ENCODE peak calls at places on chromosome 3, in nine cellular contexts. Q is right lobe of liver; M is mesendoderm; D is OCI-LY7; X is HCT116; F is kidney; L is RWPE1; W is CD4-positive, alpha-beta memory T cell; I is IMR-90. K is an unnamed sample.

GRCh38 chr3:156691920-156692319 is 17.5 kb downstream of the TIPARP start:
- DNase-seq in Q (no peak), M (no peak), D (no peak), X (no peak), F (no peak), L (no peak), W (no peak), I (peak; percentile 89), K (no peak)

GRCh38 chr3:194760740-194761139 is 75.1 kb downstream of the FAM43A start:
- DNase-seq in Q (no peak), M (no peak), D (no peak), X (no peak), F (no peak), L (no peak), W (no peak), I (no peak), K (no peak)

GRCh38 chr3:177144922-177145321 is 52.4 kb downstream of the TBL1XR1 start:
- DNase-seq in Q (no peak), M (no peak), D (peak; percentile 52), X (no peak), F (no peak), L (peak; percentile 13), W (peak; percentile 60), I (no peak), K (peak; percentile 36)

GRCh38 chr3:22981176-22981575 is 222.0 kb upstream of the UBE2E2 start:
- DNase-seq in Q (no peak), M (no peak), D (no peak), X (no peak), F (no peak), L (no peak), W (no peak), I (no peak), K (no peak)

GRCh38 chr3:143283432-143284128 is 164.0 kb downstream of the CHST2 start:
- DNase-seq in Q (no peak), M (no peak), D (no peak), X (peak; percentile 21), F (no peak), L (peak; percentile 56), W (no peak), I (no peak), K (no peak)

GRCh38 chr3:41418961-41419691 is 219.8 kb downstream of the CTNNB1 start:
- DNase-seq in Q (no peak), M (peak; percentile 65), D (no peak), X (peak; percentile 27), F (no peak), L (no peak), W (no peak), I (peak; percentile 45), K (no peak)

GRCh38 chr3:194884649-194885315 is 199.1 kb downstream of the FAM43A start:
- DNase-seq in Q (no peak), M (no peak), D (no peak), X (no peak), F (no peak), L (no peak), W (no peak), I (no peak), K (no peak)

GRCh38 chr3:171977426-171977825 is 62.0 kb upstream of the FNDC3B start:
- DNase-seq in Q (no peak), M (no peak), D (no peak), X (no peak), F (no peak), L (no peak), W (no peak), I (no peak), K (no peak)

GRCh38 chr3:163916596-163917560 is 1161.4 kb downstream of the SI start:
- DNase-seq in Q (no peak), M (peak; percentile 35), D (peak; percentile 33), X (peak; percentile 26), F (no peak), L (no peak), W (no peak), I (no peak), K (no peak)

GRCh38 chr3:58824285-58824684 is 157.7 kb upstream of the FAM3D start:
- DNase-seq in Q (peak; percentile 40), M (peak; percentile 71), D (peak; percentile 18), X (peak; percentile 42), F (peak; percentile 35), L (peak; percentile 32), W (no peak), I (peak; percentile 73), K (no peak)

GRCh38 chr3:57530071-57530608 is 14.0 kb downstream of the DNAH12 start:
- DNase-seq in Q (no peak), M (no peak), D (no peak), X (no peak), F (no peak), L (no peak), W (no peak), I (no peak), K (no peak)

GRCh38 chr3:117510396-117510795 is 800.8 kb downstream of the TUSC7 start:
- DNase-seq in Q (no peak), M (no peak), D (no peak), X (no peak), F (no peak), L (peak; percentile 4), W (no peak), I (peak; percentile 59), K (no peak)

DNA sequence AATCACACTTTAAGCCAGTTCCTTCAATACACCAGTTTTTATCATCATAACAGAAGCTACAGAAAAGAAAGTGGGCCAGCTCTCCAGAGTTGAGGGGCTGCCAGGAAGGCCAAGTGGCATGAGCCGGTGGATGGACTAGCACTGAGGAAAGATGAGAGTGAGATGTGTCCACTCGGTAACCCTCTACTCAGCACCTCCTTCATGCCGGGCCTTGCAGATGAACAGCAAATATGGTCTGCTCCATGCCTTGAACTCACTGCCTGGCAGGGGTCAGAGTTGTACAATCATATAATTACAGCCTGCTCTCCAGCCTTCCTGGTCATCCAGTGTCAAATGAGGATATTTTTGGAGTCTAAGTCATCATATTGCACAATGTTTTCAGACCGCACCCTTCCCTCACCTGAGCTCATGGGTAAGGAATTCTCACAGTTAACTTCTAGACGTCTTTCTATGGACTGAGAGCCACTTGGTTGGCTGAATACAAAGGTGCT is 4.9 kb downstream of the MGLL start:
- DNase-seq in Q (peak; percentile 40), M (peak; percentile 85), D (no peak), X (peak; percentile 78), F (no peak), L (peak; percentile 91), W (no peak), I (peak; percentile 84), K (peak; percentile 85)
- H3K27ac ChIP-seq in Q (peak overlapping the region; percentile 39), M (no peak overlapping the region), D (no peak overlapping the region), X (peak overlapping the region; percentile 12), F (peak overlapping the region; percentile 53), L (peak overlapping the region; percentile 91), W (no peak overlapping the region), I (peak overlapping the region; percentile 2), K (peak overlapping the region; percentile 91)

GRCh38 chr3:43288366-43288765 is 2.0 kb downstream of the SNRK start:
- DNase-seq in Q (no peak), M (no peak), D (peak; percentile 51), X (no peak), F (no peak), L (peak; percentile 13), W (peak; percentile 41), I (peak; percentile 59), K (no peak)
- H3K27ac ChIP-seq in Q (peak overlapping the region; percentile 78), M (no peak overlapping the region), D (peak overlapping the region; percentile 26), X (no peak overlapping the region), F (no peak overlapping the region), L (no peak overlapping the region), W (peak overlapping the region; percentile 78), I (no peak overlapping the region), K (peak overlapping the region; percentile 73)

DNA sequence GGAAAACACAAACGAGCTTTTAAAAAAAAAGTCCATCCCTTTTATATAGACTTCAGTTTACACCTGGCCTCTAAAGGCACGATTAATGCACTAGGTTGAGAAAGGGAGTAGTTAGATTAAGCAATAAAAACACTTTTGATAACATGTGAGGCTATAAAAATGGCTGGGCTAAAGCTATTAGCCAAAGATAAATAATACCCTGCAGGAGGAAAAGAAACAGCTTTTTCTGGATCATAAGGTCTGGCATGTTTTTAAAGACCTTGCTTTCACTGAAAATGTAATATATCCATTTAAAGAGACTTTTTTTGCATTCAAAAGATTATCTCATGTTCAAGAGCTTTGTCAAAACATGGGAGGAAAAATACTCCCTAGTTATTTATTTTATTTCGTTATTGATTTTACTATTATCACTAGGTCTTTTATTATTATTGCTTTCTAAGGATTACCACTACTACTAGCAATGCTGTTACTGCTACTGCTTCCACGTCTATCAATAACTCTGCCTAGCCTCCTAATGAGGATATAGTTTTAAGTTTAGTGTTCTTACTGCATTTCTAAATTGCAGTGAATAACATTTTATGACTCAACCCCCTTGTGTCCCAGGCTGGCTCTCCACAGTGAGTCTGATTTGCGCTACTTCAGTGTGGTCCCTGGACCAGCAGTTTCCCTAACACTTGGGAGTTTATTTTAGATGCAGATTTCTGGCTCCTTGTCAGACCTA is 93.4 kb downstream of the THRB start:
- DNase-seq in Q (no peak), M (no peak), D (no peak), X (no peak), F (no peak), L (no peak), W (no peak), I (no peak), K (no peak)
- H3K27ac ChIP-seq in Q (no peak overlapping the region), M (no peak overlapping the region), D (no peak overlapping the region), X (no peak overlapping the region), F (no peak overlapping the region), L (no peak overlapping the region), W (no peak overlapping the region), I (no peak overlapping the region), K (no peak overlapping the region)

GRCh38 chr3:32436816-32437189 is 45.1 kb downstream of the CMTM7 start:
- DNase-seq in Q (no peak), M (no peak), D (peak; percentile 75), X (no peak), F (no peak), L (no peak), W (no peak), I (no peak), K (no peak)

GRCh38 chr3:32435911-32436815 is 44.5 kb downstream of the CMTM7 start:
- DNase-seq in Q (no peak), M (no peak), D (peak; percentile 57), X (no peak), F (no peak), L (no peak), W (no peak), I (no peak), K (no peak)

GRCh38 chr3:32437898-32438297 is 46.2 kb downstream of the CMTM7 start:
- DNase-seq in Q (no peak), M (no peak), D (peak; percentile 44), X (no peak), F (no peak), L (no peak), W (no peak), I (no peak), K (no peak)

GRCh38 chr3:32440481-32441350 is 49.1 kb downstream of the CMTM7 start:
- DNase-seq in Q (no peak), M (no peak), D (peak; percentile 59), X (no peak), F (no peak), L (peak; percentile 46), W (no peak), I (no peak), K (peak; percentile 62)

DNA sequence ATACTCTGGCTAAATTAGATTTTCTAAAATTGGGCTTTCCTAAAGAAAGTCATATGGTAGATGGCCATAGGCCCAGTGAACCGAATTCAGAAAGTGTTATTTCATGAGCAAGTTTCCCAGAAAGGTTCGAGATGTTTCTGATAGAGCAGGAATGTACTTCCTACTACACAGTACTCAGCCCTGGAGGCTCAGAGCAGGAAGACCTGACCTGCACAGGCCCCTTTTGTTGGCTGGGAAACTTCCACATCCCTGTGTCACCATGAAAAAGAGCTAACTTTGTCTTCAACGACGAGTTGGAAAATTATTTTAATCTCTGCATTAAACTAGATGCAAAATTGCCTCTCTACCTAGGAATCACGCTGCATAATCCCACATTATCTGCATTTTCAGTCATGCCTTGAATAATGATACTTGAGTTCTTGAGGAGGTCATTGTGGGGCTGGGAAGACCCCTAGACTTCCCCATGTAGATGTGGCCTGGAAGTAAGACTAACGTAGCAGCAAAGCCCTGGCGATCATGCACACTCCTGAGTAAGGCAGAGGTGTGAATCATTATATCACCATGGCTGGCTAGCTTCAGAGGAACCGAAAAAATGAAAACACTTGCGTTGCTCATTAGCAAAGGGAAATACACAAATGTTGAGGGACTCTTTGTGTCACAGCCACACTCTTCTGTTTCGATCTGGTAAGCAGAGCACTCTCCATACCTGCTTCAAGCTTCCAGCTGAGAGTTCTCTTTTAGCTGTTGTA is 47.1 kb downstream of the CMTM7 start:
- DNase-seq in Q (no peak), M (no peak), D (peak; percentile 86), X (no peak), F (no peak), L (no peak), W (no peak), I (no peak), K (no peak)
- H3K27ac ChIP-seq in Q (no peak overlapping the region), M (no peak overlapping the region), D (peak overlapping the region; percentile 75), X (no peak overlapping the region), F (no peak overlapping the region), L (no peak overlapping the region), W (peak overlapping the region; percentile 17), I (no peak overlapping the region), K (peak overlapping the region; percentile 18)